ENCODE peak calls at places on chromosomes 3 and 15, in nine cellular contexts. N, U, A, X, V, B, P, F and Q are unnamed samples.

GRCh38 chr3:177705976-177706866 is 508.9 kb upstream of the TBL1XR1 start:
- DNase-seq in N (no peak), P (no peak), A (peak; percentile 63), B (no peak), U (no peak), V (peak; percentile 21), X (no peak), F (no peak), Q (no peak)

GRCh38 chr3:177781686-177782161 is 584.4 kb upstream of the TBL1XR1 start:
- DNase-seq in X (peak; percentile 11), A (peak; percentile 69), U (no peak), V (peak; percentile 74), B (no peak), N (no peak), F (no peak), P (peak; percentile 46), Q (peak; percentile 22)

GRCh38 chr3:12194209-12194608 is 35.5 kb upstream of the TIMP4 start:
- DNase-seq in X (no peak), V (no peak), A (no peak), P (no peak), U (peak; percentile 51), F (no peak), N (no peak), B (no peak), Q (no peak)

GRCh38 chr15:69398541-69398940 is 15.6 kb upstream of the KIF23 start:
- DNase-seq in P (peak; percentile 11), B (no peak), N (no peak), U (no peak), X (no peak), F (peak; percentile 71), A (no peak), V (no peak), Q (no peak)

GRCh38 chr15:71082803-71083202 is 32.5 kb upstream of the THSD4 start:
- DNase-seq in P (no peak), F (no peak), B (no peak), A (peak; percentile 82), U (no peak), V (peak; percentile 50), N (no peak), X (no peak), Q (no peak)

GRCh38 chr15:61128343-61128742 is 100.8 kb downstream of the RORA start:
- DNase-seq in A (no peak), B (no peak), X (no peak), F (no peak), V (no peak), P (no peak), N (no peak), U (no peak), Q (no peak)

GRCh38 chr15:80870893-80871292 is 91.7 kb downstream of the CEMIP start:
- DNase-seq in N (no peak), F (no peak), B (no peak), U (peak; percentile 48), P (no peak), V (no peak), X (no peak), A (no peak), Q (no peak)

GRCh38 chr3:139541156-139541897 is 1.8 kb upstream of the RBP1 start:
- DNase-seq in N (no peak), V (no peak), X (peak; percentile 44), B (no peak), F (no peak), A (no peak), P (no peak), U (no peak), Q (no peak)

GRCh38 chr3:170644711-170645110 is 58.8 kb upstream of the SLC7A14 start:
- DNase-seq in A (no peak), U (no peak), F (no peak), N (no peak), B (no peak), P (no peak), V (no peak), X (no peak), Q (no peak)

GRCh38 chr15:96736384-96736783 is 405.9 kb downstream of the NR2F2 start:
- DNase-seq in A (no peak), V (no peak), B (no peak), X (no peak), U (no peak), N (no peak), P (no peak), F (no peak), Q (no peak)

GRCh38 chr3:72597756-72598195 is 250.5 kb downstream of the SHQ1 start:
- DNase-seq in P (no peak), B (peak; percentile 53), A (peak; percentile 17), V (no peak), N (no peak), U (no peak), X (no peak), F (no peak), Q (no peak)

GRCh38 chr15:68639926-68640600 is 61.3 kb downstream of the CORO2B start:
- DNase-seq in B (no peak), P (no peak), A (peak; percentile 80), N (no peak), V (peak; percentile 54), U (no peak), X (no peak), F (no peak), Q (no peak)

GRCh38 chr15:69595009-69595825 is 142.6 kb downstream of the RPLP1 start:
- DNase-seq in U (no peak), X (no peak), A (peak; percentile 77), B (no peak), F (no peak), V (no peak), N (no peak), P (no peak), Q (no peak)

GRCh38 chr3:111103807-111104206 is 32.2 kb downstream of the NECTIN3 start:
- DNase-seq in V (no peak), U (no peak), N (no peak), X (no peak), F (no peak), P (no peak), B (no peak), A (no peak), Q (no peak)

GRCh38 chr3:126956361-126956760 is 26.6 kb upstream of the PLXNA1 start:
- DNase-seq in B (no peak), U (no peak), P (no peak), X (no peak), V (no peak), F (no peak), A (no peak), N (no peak), Q (no peak)

GRCh38 chr3:50428007-50428633 is 68.8 kb upstream of the TMEM115 start:
- DNase-seq in X (no peak), P (no peak), U (no peak), B (no peak), V (no peak), N (no peak), A (no peak), F (peak; percentile 24), Q (no peak)

GRCh38 chr3:192409838-192410683 is 317.3 kb downstream of the FGF12 start:
- DNase-seq in P (no peak), X (no peak), B (peak; percentile 55), N (no peak), U (no peak), F (no peak), A (peak; percentile 19), V (no peak), Q (no peak)

GRCh38 chr3:41836360-41837134 is 125.4 kb downstream of the ULK4 start:
- DNase-seq in F (no peak), V (no peak), U (no peak), N (no peak), P (no peak), B (no peak), A (no peak), X (no peak), Q (no peak)

GRCh38 chr3:156675744-156676466 is 1.5 kb downstream of the TIPARP start:
- DNase-seq in U (peak; percentile 42), B (no peak), P (peak; percentile 88), X (no peak), N (peak; percentile 36), A (peak; percentile 71), V (peak; percentile 71), F (no peak), Q (peak; percentile 47)

GRCh38 chr3:193805448-193805847 is 212.4 kb downstream of the OPA1 start:
- DNase-seq in X (no peak), F (no peak), V (peak; percentile 72), P (no peak), N (no peak), A (no peak), U (no peak), B (peak; percentile 62), Q (peak; percentile 82)

GRCh38 chr3:43932921-43933320 is 242.2 kb downstream of the ABHD5 start:
- DNase-seq in V (no peak), P (no peak), X (no peak), A (no peak), N (no peak), F (no peak), B (no peak), U (no peak), Q (no peak)

GRCh38 chr15:101498731-101499480 is 9.4 kb upstream of the PCSK6 start:
- DNase-seq in V (no peak), X (no peak), P (no peak), U (no peak), B (no peak), F (no peak), A (no peak), N (no peak), Q (peak; percentile 9)

GRCh38 chr15:60932051-60932915 is 296.8 kb downstream of the RORA start:
- DNase-seq in N (peak; percentile 45), V (no peak), B (no peak), X (peak; percentile 41), F (peak; percentile 19), U (no peak), A (peak; percentile 31), P (peak; percentile 5), Q (peak; percentile 74)

GRCh38 chr15:90062023-90062728 is 40.1 kb downstream of the IDH2 start:
- DNase-seq in F (peak; percentile 60), X (no peak), B (peak; percentile 68), V (peak; percentile 69), U (no peak), N (peak; percentile 24), A (no peak), P (no peak), Q (peak; percentile 63)

GRCh38 chr3:101695779-101696372 is 9.4 kb upstream of the RPL24 start:
- DNase-seq in N (peak; percentile 40), X (no peak), V (peak; percentile 36), U (no peak), B (peak; percentile 32), P (no peak), A (peak; percentile 64), F (peak; percentile 71), Q (peak; percentile 45)

GRCh38 chr3:160473978-160474377 is 24.4 kb upstream of the TRIM59 start:
- DNase-seq in B (no peak), U (peak; percentile 84), X (no peak), F (no peak), N (no peak), V (no peak), P (peak; percentile 89), A (no peak), Q (no peak)

GRCh38 chr3:195178124-195178910 is 92.6 kb downstream of the XXYLT1 start:
- DNase-seq in X (no peak), B (no peak), F (peak; percentile 32), A (peak; percentile 26), V (peak; percentile 32), P (no peak), N (no peak), U (no peak), Q (no peak)

GRCh38 chr3:184429786-184430185 is 49.9 kb downstream of the CHRD start:
- DNase-seq in F (no peak), P (no peak), B (no peak), A (no peak), N (no peak), X (no peak), V (no peak), U (no peak), Q (no peak)

GRCh38 chr15:68421798-68422402 is 10.1 kb downstream of the ITGA11 start:
- DNase-seq in V (peak; percentile 26), B (no peak), A (no peak), X (no peak), P (no peak), N (no peak), U (no peak), F (no peak), Q (no peak)

GRCh38 chr15:31272558-31273257 is 53.9 kb upstream of the KLF13 start:
- DNase-seq in A (peak; percentile 13), B (no peak), F (no peak), N (no peak), V (no peak), X (no peak), P (no peak), U (no peak), Q (peak; percentile 78)

GRCh38 chr15:42457445-42458442 is 33.2 kb downstream of the ZNF106 start:
- DNase-seq in N (no peak), A (peak; percentile 86), X (no peak), U (peak; percentile 94), F (no peak), V (peak; percentile 81), B (peak; percentile 92), P (peak; percentile 81), Q (peak; percentile 73)